ENCODE peak calls at places on chromosomes 13 and 19, in four cellular contexts. One of them, this sample, is unnamed.

GRCh38 chr19:48858984-48859710 is 9.3 kb downstream of the PLEKHA4 start:
- DNase-seq in K562: peak
- DNase-seq in SK-N-SH: no peak
- DNase-seq in HepG2: no peak
- DNase-seq in this sample: no peak

GRCh38 chr13:43036386-43037220 is 13.2 kb downstream of the DNAJC15 start:
- DNase-seq in K562: no peak
- DNase-seq in SK-N-SH: no peak
- DNase-seq in HepG2: no peak
- DNase-seq in this sample: no peak

GRCh38 chr19:4362871-4363545 is 19.6 kb downstream of the MPND start:
- DNase-seq in K562: no peak
- DNase-seq in SK-N-SH: no peak
- DNase-seq in HepG2: no peak
- DNase-seq in this sample: no peak

GRCh38 chr13:74795526-74795925 is 661.3 kb upstream of the KLF12 start:
- DNase-seq in K562: no peak
- DNase-seq in SK-N-SH: no peak
- DNase-seq in HepG2: no peak
- DNase-seq in this sample: no peak

GRCh38 chr13:113393572-113394503 is 29.9 kb upstream of the GRTP1 start:
- DNase-seq in K562: peak
- DNase-seq in SK-N-SH: no peak
- DNase-seq in HepG2: peak
- DNase-seq in this sample: peak

GRCh38 chr19:9913237-9914000 is 22.9 kb downstream of the OLFM2 start:
- DNase-seq in K562: peak
- DNase-seq in SK-N-SH: peak
- DNase-seq in HepG2: no peak
- DNase-seq in this sample: no peak

GRCh38 chr13:90591260-90591926 is 756.1 kb upstream of the MIR17HG start:
- DNase-seq in K562: no peak
- DNase-seq in SK-N-SH: no peak
- DNase-seq in HepG2: no peak
- DNase-seq in this sample: no peak

GRCh38 chr19:30666301-30666803 is 294.2 kb downstream of the ZNF536 start:
- DNase-seq in K562: peak
- DNase-seq in SK-N-SH: peak
- DNase-seq in HepG2: peak
- DNase-seq in this sample: no peak

GRCh38 chr13:78826936-78827335 is 168.0 kb upstream of the OBI1 start:
- DNase-seq in K562: no peak
- DNase-seq in SK-N-SH: no peak
- DNase-seq in HepG2: no peak
- DNase-seq in this sample: no peak

GRCh38 chr19:1247747-1248453 is 483 bp upstream of the MIDN start:
- DNase-seq in K562: no peak
- DNase-seq in SK-N-SH: peak
- DNase-seq in HepG2: peak
- DNase-seq in this sample: no peak
- TF ChIP-seq NFIC in K562: peak
- TF ChIP-seq NFIC in SK-N-SH: no peak
- TF ChIP-seq NFIC in HepG2: no peak
- TF ChIP-seq NFIC in this sample: no peak

DNA sequence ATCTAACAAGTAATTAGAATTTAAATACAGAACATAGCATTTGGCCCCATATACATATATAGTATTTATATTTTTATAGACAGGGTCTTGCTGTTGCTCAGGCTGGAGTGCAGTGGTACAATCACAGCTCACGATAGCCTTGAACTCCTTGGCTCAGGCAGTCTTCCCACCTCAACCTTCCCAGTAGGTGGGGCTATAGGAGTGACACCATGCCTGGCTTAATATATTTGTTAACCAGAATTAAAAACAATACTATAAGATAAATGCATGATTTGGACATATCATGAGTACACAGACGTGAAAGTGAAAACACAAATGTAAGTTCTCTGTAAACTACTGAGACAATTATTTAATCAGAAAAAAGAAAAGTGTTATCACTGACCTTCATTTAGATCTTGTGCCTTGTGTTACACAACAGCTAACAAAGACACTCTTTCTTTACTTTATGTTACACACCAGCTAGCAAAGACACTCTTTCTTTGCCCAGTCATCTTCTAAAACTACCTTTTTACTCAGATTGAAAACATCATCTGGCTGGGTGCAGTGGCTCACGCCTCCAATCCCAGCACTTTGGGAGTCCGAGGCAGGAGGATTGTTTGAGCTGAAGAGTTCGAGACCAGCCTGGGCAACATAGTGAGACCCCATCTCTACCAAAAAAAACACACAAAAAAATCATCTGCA is 22.6 kb downstream of the CARS2 start:
- DNase-seq in K562: no peak
- DNase-seq in SK-N-SH: no peak
- DNase-seq in HepG2: peak
- DNase-seq in this sample: no peak
- TF ChIP-seq FOXM1 in K562: no peak
- TF ChIP-seq FOXM1 in SK-N-SH: no peak
- TF ChIP-seq FOXM1 in HepG2: no peak
- TF ChIP-seq FOXM1 in this sample: no peak

GRCh38 chr19:1811472-1811894 is 593 bp downstream of the ATP8B3 start:
- DNase-seq in K562: peak
- DNase-seq in SK-N-SH: peak
- DNase-seq in HepG2: peak
- DNase-seq in this sample: no peak
- TF ChIP-seq NFIC in K562: peak
- TF ChIP-seq NFIC in SK-N-SH: peak
- TF ChIP-seq NFIC in HepG2: no peak
- TF ChIP-seq NFIC in this sample: no peak

DNA sequence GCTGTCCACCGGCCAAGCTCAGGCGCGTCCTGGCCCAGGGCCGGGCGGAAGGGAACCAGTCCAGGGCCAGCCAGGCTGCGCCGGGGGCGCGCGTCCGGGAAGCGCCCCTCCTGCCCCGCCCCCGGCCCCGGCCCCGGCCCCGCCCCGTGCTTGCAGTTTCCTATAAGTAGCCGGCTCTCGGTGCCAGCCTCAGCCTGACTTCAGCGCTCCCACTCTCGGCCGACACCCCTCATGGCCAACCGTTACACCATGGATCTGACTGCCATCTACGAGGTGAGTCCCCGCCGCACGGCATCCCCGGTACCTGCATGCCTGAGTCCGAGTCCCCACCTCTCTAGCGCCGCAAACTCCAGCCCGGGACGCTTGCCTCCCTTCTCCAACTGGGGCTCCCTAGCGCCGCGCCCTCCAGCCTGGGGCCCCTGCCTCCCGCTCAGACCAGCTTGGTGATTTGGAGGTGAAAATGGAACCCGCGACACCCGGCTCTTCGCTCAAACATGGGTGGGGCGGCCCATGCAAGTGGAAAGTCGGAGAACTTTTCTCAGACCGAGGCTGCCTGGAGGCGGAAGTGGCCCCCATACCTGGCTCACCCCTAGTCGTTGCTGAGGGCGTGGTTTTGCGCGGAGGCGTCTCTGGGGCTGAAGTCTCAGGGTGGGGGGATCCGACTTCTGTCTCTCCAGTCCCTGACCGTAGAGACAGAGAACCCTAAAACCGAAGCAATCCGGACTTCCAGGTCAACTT is at the start of gene ZFP36:
- DNase-seq in K562: peak
- DNase-seq in SK-N-SH: peak
- DNase-seq in HepG2: peak
- DNase-seq in this sample: no peak
- TF ChIP-seq FOXM1 in K562: no peak
- TF ChIP-seq FOXM1 in SK-N-SH: no peak
- TF ChIP-seq FOXM1 in HepG2: no peak
- TF ChIP-seq FOXM1 in this sample: no peak